ENCODE peak calls at places on chromosome 15, in eight cellular contexts. One of them, this sample, is unnamed.

GRCh38 chr15:51202783-51203182 is 108.1 kb upstream of the TNFAIP8L3 start:
- DNase-seq in fibroblast of lung: no peak
- DNase-seq in brain microvascular endothelial cell: no peak
- DNase-seq in cardiac fibroblast: no peak
- DNase-seq in lower leg skin: no peak
- DNase-seq in right lobe of liver: no peak
- DNase-seq in retinal pigment epithelial cell: no peak
- DNase-seq in HepG2: no peak
- DNase-seq in this sample: no peak

GRCh38 chr15:33021806-33022389 is 172.6 kb downstream of the FMN1 start:
- DNase-seq in retinal pigment epithelial cell: no peak
- DNase-seq in lower leg skin: no peak
- DNase-seq in HepG2: peak
- DNase-seq in fibroblast of lung: peak
- DNase-seq in right lobe of liver: no peak
- DNase-seq in brain microvascular endothelial cell: peak
- DNase-seq in cardiac fibroblast: peak
- DNase-seq in this sample: no peak

GRCh38 chr15:101309436-101310162 is 14.6 kb upstream of the SNRPA1 start:
- DNase-seq in lower leg skin: peak
- DNase-seq in retinal pigment epithelial cell: no peak
- DNase-seq in HepG2: no peak
- DNase-seq in cardiac fibroblast: no peak
- DNase-seq in right lobe of liver: peak
- DNase-seq in brain microvascular endothelial cell: no peak
- DNase-seq in fibroblast of lung: no peak
- DNase-seq in this sample: no peak

GRCh38 chr15:42194502-42194901 is 13.6 kb downstream of the VPS39 start:
- DNase-seq in lower leg skin: no peak
- DNase-seq in brain microvascular endothelial cell: peak
- DNase-seq in cardiac fibroblast: peak
- DNase-seq in HepG2: peak
- DNase-seq in retinal pigment epithelial cell: no peak
- DNase-seq in right lobe of liver: peak
- DNase-seq in fibroblast of lung: peak
- DNase-seq in this sample: no peak

GRCh38 chr15:62163847-62164499 is 1.1 kb downstream of the C2CD4B start:
- DNase-seq in HepG2: no peak
- DNase-seq in fibroblast of lung: no peak
- DNase-seq in retinal pigment epithelial cell: no peak
- DNase-seq in right lobe of liver: peak
- DNase-seq in lower leg skin: no peak
- DNase-seq in cardiac fibroblast: peak
- DNase-seq in brain microvascular endothelial cell: no peak
- DNase-seq in this sample: no peak

GRCh38 chr15:101170568-101171350 is 81.1 kb downstream of the CHSY1 start:
- DNase-seq in fibroblast of lung: peak
- DNase-seq in brain microvascular endothelial cell: peak
- DNase-seq in right lobe of liver: no peak
- DNase-seq in lower leg skin: peak
- DNase-seq in retinal pigment epithelial cell: no peak
- DNase-seq in HepG2: no peak
- DNase-seq in cardiac fibroblast: peak
- DNase-seq in this sample: no peak

GRCh38 chr15:80072285-80072684 is 12.8 kb downstream of the ZFAND6 start:
- DNase-seq in right lobe of liver: no peak
- DNase-seq in fibroblast of lung: peak
- DNase-seq in lower leg skin: no peak
- DNase-seq in cardiac fibroblast: peak
- DNase-seq in retinal pigment epithelial cell: peak
- DNase-seq in brain microvascular endothelial cell: peak
- DNase-seq in HepG2: peak
- DNase-seq in this sample: peak

GRCh38 chr15:38069001-38069400 is 134.6 kb downstream of the TMCO5A start:
- DNase-seq in cardiac fibroblast: peak
- DNase-seq in HepG2: no peak
- DNase-seq in brain microvascular endothelial cell: peak
- DNase-seq in retinal pigment epithelial cell: peak
- DNase-seq in lower leg skin: no peak
- DNase-seq in fibroblast of lung: peak
- DNase-seq in right lobe of liver: no peak
- DNase-seq in this sample: no peak

GRCh38 chr15:69595009-69595825 is 142.6 kb downstream of the RPLP1 start:
- DNase-seq in cardiac fibroblast: no peak
- DNase-seq in brain microvascular endothelial cell: no peak
- DNase-seq in retinal pigment epithelial cell: no peak
- DNase-seq in HepG2: no peak
- DNase-seq in right lobe of liver: peak
- DNase-seq in fibroblast of lung: no peak
- DNase-seq in lower leg skin: peak
- DNase-seq in this sample: no peak
- H3K4me3 ChIP-seq in cardiac fibroblast: no peak
- H3K4me3 ChIP-seq in brain microvascular endothelial cell: no peak
- H3K4me3 ChIP-seq in retinal pigment epithelial cell: no peak
- H3K4me3 ChIP-seq in HepG2: no peak
- H3K4me3 ChIP-seq in right lobe of liver: no peak
- H3K4me3 ChIP-seq in fibroblast of lung: no peak
- H3K4me3 ChIP-seq in lower leg skin: no peak
- H3K4me3 ChIP-seq in this sample: no peak

GRCh38 chr15:26971303-26972018 is 480 bp downstream of the GABRG3 start:
- DNase-seq in HepG2: no peak
- DNase-seq in lower leg skin: no peak
- DNase-seq in right lobe of liver: no peak
- DNase-seq in fibroblast of lung: no peak
- DNase-seq in brain microvascular endothelial cell: no peak
- DNase-seq in cardiac fibroblast: no peak
- DNase-seq in retinal pigment epithelial cell: no peak
- DNase-seq in this sample: no peak

GRCh38 chr15:26972636-26973035 is 1.7 kb downstream of the GABRG3 start:
- DNase-seq in HepG2: no peak
- DNase-seq in cardiac fibroblast: no peak
- DNase-seq in lower leg skin: no peak
- DNase-seq in brain microvascular endothelial cell: no peak
- DNase-seq in right lobe of liver: no peak
- DNase-seq in retinal pigment epithelial cell: no peak
- DNase-seq in fibroblast of lung: no peak
- DNase-seq in this sample: no peak

GRCh38 chr15:26970712-26971210 is at the start of gene GABRG3:
- DNase-seq in fibroblast of lung: no peak
- DNase-seq in right lobe of liver: no peak
- DNase-seq in lower leg skin: no peak
- DNase-seq in brain microvascular endothelial cell: no peak
- DNase-seq in HepG2: no peak
- DNase-seq in retinal pigment epithelial cell: no peak
- DNase-seq in cardiac fibroblast: no peak
- DNase-seq in this sample: no peak

DNA sequence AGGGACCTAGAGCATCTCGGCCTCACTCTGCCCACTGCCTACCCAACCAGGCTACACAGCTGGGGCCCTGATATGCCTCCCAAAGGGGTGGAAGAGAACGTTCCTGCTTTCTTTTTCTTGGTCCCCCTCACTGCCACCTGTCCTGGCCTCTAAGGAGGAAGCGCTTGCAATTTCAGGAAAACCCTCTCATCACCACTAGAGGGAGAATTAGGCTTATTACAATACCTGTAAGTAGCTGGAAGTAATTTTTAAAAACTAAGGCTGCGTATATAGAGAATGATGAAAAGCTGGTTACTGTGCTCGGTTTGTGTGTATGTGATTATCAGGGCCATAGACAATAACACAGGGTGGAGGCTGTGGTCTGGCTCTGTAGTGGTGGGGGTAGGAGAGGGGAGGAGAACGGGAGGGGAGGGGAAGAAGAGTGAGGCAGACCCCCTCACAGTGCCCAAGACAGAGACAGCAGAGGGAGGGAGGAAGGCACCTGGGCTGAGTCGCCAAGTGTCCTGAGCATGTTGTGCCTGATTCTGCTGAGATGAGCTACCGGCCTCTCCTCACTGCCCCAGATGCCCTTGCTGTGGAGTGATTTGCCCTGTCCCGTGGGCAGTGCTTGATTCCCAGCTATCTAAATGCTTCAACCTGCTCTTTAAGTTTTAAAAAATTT is 3.3 kb downstream of the GABRG3 start:
- DNase-seq in cardiac fibroblast: peak
- DNase-seq in right lobe of liver: no peak
- DNase-seq in lower leg skin: no peak
- DNase-seq in fibroblast of lung: peak
- DNase-seq in brain microvascular endothelial cell: no peak
- DNase-seq in retinal pigment epithelial cell: peak
- DNase-seq in HepG2: peak
- DNase-seq in this sample: no peak
- TF ChIP-seq CTCF in cardiac fibroblast: no peak
- TF ChIP-seq CTCF in right lobe of liver: peak
- TF ChIP-seq CTCF in lower leg skin: no peak
- TF ChIP-seq CTCF in fibroblast of lung: peak
- TF ChIP-seq CTCF in brain microvascular endothelial cell: peak
- TF ChIP-seq CTCF in retinal pigment epithelial cell: peak
- TF ChIP-seq CTCF in HepG2: peak
- TF ChIP-seq CTCF in this sample: peak

DNA sequence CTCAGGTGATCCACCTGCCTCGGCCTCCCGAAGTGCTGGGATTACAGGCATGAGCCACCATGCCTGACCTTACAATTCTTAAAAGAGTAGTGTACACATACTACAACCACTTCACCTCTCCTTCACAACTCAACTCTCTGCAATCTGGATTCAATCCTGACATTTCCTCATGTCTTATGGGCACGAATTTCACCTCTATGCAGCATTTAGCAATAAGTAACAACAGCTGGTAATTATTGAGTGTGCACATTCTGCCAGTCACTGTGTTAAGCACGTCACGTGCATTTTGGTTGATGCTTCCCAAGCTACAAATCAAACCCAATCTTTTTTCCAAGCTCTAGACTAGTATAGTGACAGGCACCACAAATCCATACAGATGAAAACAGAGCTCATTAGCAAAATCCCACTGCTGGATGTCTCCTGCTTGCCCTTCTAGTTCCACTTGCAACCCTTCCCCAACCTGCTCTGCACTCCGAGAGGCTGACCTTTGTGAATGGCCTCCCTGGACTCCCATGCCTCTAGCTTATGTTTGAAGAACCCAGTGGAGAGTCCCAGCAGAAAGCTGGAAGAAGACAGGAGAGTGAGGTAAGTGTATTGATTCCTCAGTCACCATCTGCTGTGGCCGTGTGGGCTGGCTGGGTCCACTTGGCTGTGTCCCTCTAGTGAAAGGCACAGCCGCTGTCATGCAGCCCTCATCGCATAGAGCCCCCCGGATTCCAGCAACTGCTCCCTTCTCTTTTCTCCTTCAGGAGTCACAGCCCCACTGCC is 176.5 kb downstream of the MEX3B start:
- DNase-seq in brain microvascular endothelial cell: no peak
- DNase-seq in right lobe of liver: no peak
- DNase-seq in fibroblast of lung: no peak
- DNase-seq in cardiac fibroblast: no peak
- DNase-seq in retinal pigment epithelial cell: no peak
- DNase-seq in lower leg skin: no peak
- DNase-seq in HepG2: no peak
- DNase-seq in this sample: no peak
- H3K4me3 ChIP-seq in brain microvascular endothelial cell: no peak
- H3K4me3 ChIP-seq in right lobe of liver: no peak
- H3K4me3 ChIP-seq in fibroblast of lung: no peak
- H3K4me3 ChIP-seq in cardiac fibroblast: no peak
- H3K4me3 ChIP-seq in retinal pigment epithelial cell: no peak
- H3K4me3 ChIP-seq in lower leg skin: no peak
- H3K4me3 ChIP-seq in HepG2: no peak
- H3K4me3 ChIP-seq in this sample: no peak

DNA sequence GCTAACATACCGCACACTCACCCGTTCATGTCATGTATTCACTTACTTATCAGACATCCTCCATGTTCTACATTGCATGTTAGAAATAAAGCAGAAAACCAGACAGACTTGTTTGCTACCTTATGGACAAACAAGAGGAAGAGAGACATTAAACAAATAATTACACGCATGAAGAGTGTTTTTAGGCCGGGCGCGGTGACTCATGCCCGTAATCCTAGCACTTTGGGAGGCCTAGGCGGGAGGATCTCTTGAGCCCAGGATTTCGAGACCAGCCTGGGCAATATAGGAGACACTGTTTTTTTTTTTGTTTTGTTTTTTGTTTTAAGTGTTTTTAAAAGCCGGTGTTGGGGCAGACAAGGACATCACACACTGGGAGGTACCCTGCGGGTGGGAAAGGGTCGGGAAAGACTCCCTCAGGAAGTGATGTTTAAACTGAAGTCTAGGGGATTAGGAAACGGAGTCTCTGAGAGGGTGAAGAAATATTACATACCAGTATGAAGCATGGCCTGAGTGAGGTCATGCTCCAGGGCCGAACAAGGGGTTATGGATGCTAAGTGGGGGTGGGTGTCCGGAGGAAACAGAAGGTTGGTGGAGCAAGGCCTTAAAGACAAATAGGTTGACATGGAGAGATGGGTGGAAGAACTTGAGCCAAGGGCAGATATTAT is 2.1 kb upstream of the USP3 start:
- DNase-seq in cardiac fibroblast: peak
- DNase-seq in HepG2: peak
- DNase-seq in retinal pigment epithelial cell: no peak
- DNase-seq in right lobe of liver: no peak
- DNase-seq in lower leg skin: no peak
- DNase-seq in brain microvascular endothelial cell: no peak
- DNase-seq in fibroblast of lung: peak
- DNase-seq in this sample: no peak
- TF ChIP-seq CTCF in cardiac fibroblast: no peak
- TF ChIP-seq CTCF in HepG2: no peak
- TF ChIP-seq CTCF in retinal pigment epithelial cell: no peak
- TF ChIP-seq CTCF in right lobe of liver: no peak
- TF ChIP-seq CTCF in lower leg skin: no peak
- TF ChIP-seq CTCF in brain microvascular endothelial cell: no peak
- TF ChIP-seq CTCF in fibroblast of lung: no peak
- TF ChIP-seq CTCF in this sample: no peak

GRCh38 chr15:25832158-25832557 is 31.0 kb downstream of the ATP10A start:
- DNase-seq in right lobe of liver: no peak
- DNase-seq in lower leg skin: no peak
- DNase-seq in cardiac fibroblast: no peak
- DNase-seq in brain microvascular endothelial cell: no peak
- DNase-seq in HepG2: no peak
- DNase-seq in fibroblast of lung: no peak
- DNase-seq in retinal pigment epithelial cell: no peak
- DNase-seq in this sample: no peak

GRCh38 chr15:25825215-25825614 is 37.9 kb downstream of the ATP10A start:
- DNase-seq in right lobe of liver: no peak
- DNase-seq in HepG2: no peak
- DNase-seq in lower leg skin: no peak
- DNase-seq in fibroblast of lung: no peak
- DNase-seq in brain microvascular endothelial cell: no peak
- DNase-seq in retinal pigment epithelial cell: no peak
- DNase-seq in cardiac fibroblast: no peak
- DNase-seq in this sample: no peak

GRCh38 chr15:25829075-25829474 is 34.1 kb downstream of the ATP10A start:
- DNase-seq in lower leg skin: no peak
- DNase-seq in right lobe of liver: no peak
- DNase-seq in fibroblast of lung: no peak
- DNase-seq in retinal pigment epithelial cell: no peak
- DNase-seq in HepG2: no peak
- DNase-seq in brain microvascular endothelial cell: no peak
- DNase-seq in cardiac fibroblast: no peak
- DNase-seq in this sample: no peak

GRCh38 chr15:25830844-25831443 is 32.2 kb downstream of the ATP10A start:
- DNase-seq in lower leg skin: no peak
- DNase-seq in fibroblast of lung: peak
- DNase-seq in right lobe of liver: no peak
- DNase-seq in retinal pigment epithelial cell: peak
- DNase-seq in cardiac fibroblast: peak
- DNase-seq in HepG2: no peak
- DNase-seq in brain microvascular endothelial cell: peak
- DNase-seq in this sample: peak
- H3K4me3 ChIP-seq in lower leg skin: no peak
- H3K4me3 ChIP-seq in fibroblast of lung: no peak
- H3K4me3 ChIP-seq in right lobe of liver: no peak
- H3K4me3 ChIP-seq in retinal pigment epithelial cell: peak
- H3K4me3 ChIP-seq in cardiac fibroblast: no peak
- H3K4me3 ChIP-seq in HepG2: no peak
- H3K4me3 ChIP-seq in brain microvascular endothelial cell: peak
- H3K4me3 ChIP-seq in this sample: peak